ENCODE peak calls at places on chromosome 2, in five cellular contexts. H is AG04450, Q is fibroblast of mammary gland, P is transverse colon, E is AG10803. U is an unnamed sample.
A peak's percentile ranks its signal among the peaks of the same experiment; 100 is the strongest.

GRCh38 chr2:95006661-95007060 is 18.8 kb upstream of the MAL start:
- DNase-seq in E (no peak), H (no peak), Q (no peak), P (no peak), U (no peak)

GRCh38 chr2:132606649-132607048 is 63.4 kb downstream of the LYPD1 start:
- DNase-seq in P (no peak), E (no peak), H (no peak), Q (no peak), U (no peak)

GRCh38 chr2:196225213-196225612 is 53.8 kb upstream of the STK17B start:
- DNase-seq in H (no peak), E (peak; percentile 70), Q (peak; percentile 60), P (no peak), U (no peak)

GRCh38 chr2:121570036-121570664 is 39.5 kb downstream of the RNU4ATAC start:
- DNase-seq in Q (no peak), H (no peak), E (no peak), P (no peak), U (no peak)

GRCh38 chr2:20215183-20216040 is 9.5 kb downstream of the SDC1 start:
- DNase-seq in P (peak; percentile 60), H (no peak), E (no peak), Q (no peak), U (no peak)

GRCh38 chr2:120287183-120288015 is 34.7 kb downstream of the RALB start:
- DNase-seq in P (no peak), Q (peak; percentile 94), E (peak; percentile 84), H (peak; percentile 66), U (peak; percentile 48)

GRCh38 chr2:106038598-106039375 is 155.3 kb downstream of the UXS1 start:
- DNase-seq in E (no peak), Q (peak; percentile 13), H (no peak), P (no peak), U (no peak)

GRCh38 chr2:10970666-10971065 is 58.9 kb downstream of the KCNF1 start:
- DNase-seq in E (no peak), Q (no peak), P (no peak), H (no peak), U (no peak)

GRCh38 chr2:240600451-240600961 is 14.0 kb downstream of the CAPN10 start:
- DNase-seq in P (peak; percentile 5), H (no peak), E (no peak), Q (no peak), U (no peak)

GRCh38 chr2:197704434-197705142 is 581 bp upstream of the MARS2 start:
- DNase-seq in Q (no peak), E (no peak), H (no peak), P (no peak), U (no peak)

GRCh38 chr2:1728821-1729220 is 15.5 kb downstream of the PXDN start:
- DNase-seq in Q (no peak), E (no peak), H (no peak), P (peak; percentile 4), U (no peak)

GRCh38 chr2:1727796-1728474 is 16.4 kb downstream of the PXDN start:
- DNase-seq in E (no peak), P (peak; percentile 3), H (no peak), Q (no peak), U (no peak)

GRCh38 chr2:1727101-1727771 is 17.1 kb downstream of the PXDN start:
- DNase-seq in Q (no peak), P (peak; percentile 8), H (no peak), E (no peak), U (no peak)

GRCh38 chr2:1729264-1729663 is 15.1 kb downstream of the PXDN start:
- DNase-seq in E (no peak), H (no peak), P (no peak), Q (no peak), U (no peak)

GRCh38 chr2:1726558-1726957 is 17.8 kb downstream of the PXDN start:
- DNase-seq in H (no peak), E (no peak), P (no peak), Q (no peak), U (no peak)
- H3K4me3 ChIP-seq in H (peak overlapping the region; percentile 21), E (no peak overlapping the region), P (no peak overlapping the region), Q (no peak overlapping the region), U (no peak overlapping the region)

GRCh38 chr2:27929916-27930486 is 39.5 kb downstream of the BABAM2 start:
- DNase-seq in P (peak; percentile 47), E (peak; percentile 4), Q (no peak), H (no peak), U (no peak)

GRCh38 chr2:27921424-27921823 is 30.9 kb downstream of the BABAM2 start:
- DNase-seq in Q (no peak), E (no peak), H (no peak), P (no peak), U (no peak)

GRCh38 chr2:27922842-27923241 is 32.3 kb downstream of the BABAM2 start:
- DNase-seq in E (no peak), H (no peak), P (no peak), Q (no peak), U (no peak)

GRCh38 chr2:27921880-27922589 is 31.5 kb downstream of the BABAM2 start:
- DNase-seq in E (no peak), Q (no peak), P (no peak), H (no peak), U (no peak)

DNA sequence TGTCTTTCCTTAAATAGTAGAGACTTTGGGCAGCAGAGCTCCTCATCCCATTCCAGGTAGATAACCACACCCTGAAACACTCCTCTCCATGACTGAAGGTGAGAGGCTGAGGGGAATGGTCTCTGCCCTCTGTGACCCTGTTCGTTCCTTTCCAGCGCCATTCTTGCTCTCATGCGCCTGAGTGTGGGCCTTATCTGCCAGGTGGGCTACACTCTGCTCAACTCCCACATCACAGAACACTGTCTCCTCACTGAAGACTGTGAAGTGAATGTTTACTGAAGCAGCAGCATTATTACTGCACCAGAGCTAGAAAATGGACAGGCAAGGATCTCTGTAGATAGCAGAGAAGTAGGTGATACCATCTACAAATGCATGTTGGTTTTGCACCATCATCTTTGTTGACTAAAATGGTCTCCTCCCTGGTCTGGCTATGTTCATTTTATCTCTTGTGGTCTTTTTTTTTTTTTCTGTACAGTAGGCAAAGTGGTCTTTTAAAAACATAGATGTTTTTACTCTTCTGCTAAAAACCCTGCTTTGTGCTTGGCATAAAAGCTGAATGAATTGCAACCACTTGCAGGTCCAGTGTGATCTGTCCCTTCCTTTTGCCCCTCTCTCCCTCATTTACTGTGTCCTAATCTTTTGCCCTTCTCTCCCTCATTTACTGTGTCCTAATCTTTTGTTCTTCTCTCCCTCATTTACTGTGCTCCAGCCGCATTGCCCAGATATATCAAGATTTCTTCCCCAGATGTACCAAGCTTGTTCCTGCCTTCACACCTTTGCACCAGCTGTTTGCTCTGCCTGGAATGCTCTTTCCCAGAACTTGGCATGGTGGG is 35.3 kb downstream of the BABAM2 start:
- DNase-seq in P (no peak), Q (no peak), H (no peak), E (no peak), U (no peak)
- H3K4me3 ChIP-seq in P (no peak overlapping the region), Q (no peak overlapping the region), H (no peak overlapping the region), E (no peak overlapping the region), U (no peak overlapping the region)

GRCh38 chr2:127025357-127026062 is 81.4 kb downstream of the BIN1 start:
- DNase-seq in E (peak; percentile 56), H (peak; percentile 82), P (peak; percentile 78), Q (peak; percentile 91), U (no peak)
- H3K4me3 ChIP-seq in E (peak overlapping the region; percentile 63), H (peak overlapping the region; percentile 67), P (peak overlapping the region; percentile 44), Q (peak overlapping the region; percentile 52), U (peak overlapping the region; percentile 29)

GRCh38 chr2:177622516-177622915 is 229.9 kb downstream of the AGPS start:
- DNase-seq in H (no peak), E (no peak), P (no peak), Q (no peak), U (no peak)
- H3K4me3 ChIP-seq in H (no peak overlapping the region), E (no peak overlapping the region), P (no peak overlapping the region), Q (no peak overlapping the region), U (no peak overlapping the region)